ENCODE peak calls at places on chromosome 14, in four cellular contexts. One of them, this sample, is unnamed.

GRCh38 chr14:54642950-54643695 is 76.2 kb downstream of the SAMD4A start:
- DNase-seq in GM12878: no peak
- DNase-seq in HL-60: no peak
- DNase-seq in K562: no peak
- DNase-seq in this sample: no peak

GRCh38 chr14:78762331-78762730 is 592.2 kb downstream of the NRXN3 start:
- DNase-seq in HL-60: no peak
- DNase-seq in K562: no peak
- DNase-seq in GM12878: no peak
- DNase-seq in this sample: no peak

GRCh38 chr14:94383777-94384176 is 4.6 kb downstream of the SERPINA1 start:
- DNase-seq in HL-60: no peak
- DNase-seq in GM12878: no peak
- DNase-seq in K562: no peak
- DNase-seq in this sample: no peak

GRCh38 chr14:104009297-104009696 is 67.0 kb upstream of the RD3L start:
- DNase-seq in K562: no peak
- DNase-seq in HL-60: no peak
- DNase-seq in GM12878: no peak
- DNase-seq in this sample: no peak

GRCh38 chr14:95424533-95424932 is 91.9 kb downstream of the SYNE3 start:
- DNase-seq in GM12878: no peak
- DNase-seq in K562: no peak
- DNase-seq in HL-60: no peak
- DNase-seq in this sample: no peak

GRCh38 chr14:102829106-102829505 is 51.9 kb downstream of the TRAF3 start:
- DNase-seq in GM12878: no peak
- DNase-seq in K562: no peak
- DNase-seq in HL-60: no peak
- DNase-seq in this sample: no peak

GRCh38 chr14:57008534-57008933 is 198.3 kb upstream of the OTX2 start:
- DNase-seq in GM12878: no peak
- DNase-seq in HL-60: no peak
- DNase-seq in K562: no peak
- DNase-seq in this sample: no peak

GRCh38 chr14:95318870-95319311 is 817 bp downstream of the CLMN start:
- DNase-seq in GM12878: no peak
- DNase-seq in HL-60: no peak
- DNase-seq in K562: peak; percentile 6
- DNase-seq in this sample: no peak

GRCh38 chr14:78598046-78598652 is 428.0 kb downstream of the NRXN3 start:
- DNase-seq in GM12878: no peak
- DNase-seq in K562: peak; percentile 71
- DNase-seq in HL-60: no peak
- DNase-seq in this sample: peak; percentile 32

GRCh38 chr14:74141703-74142102 is 56.9 kb downstream of the LIN52 start:
- DNase-seq in K562: no peak
- DNase-seq in HL-60: no peak
- DNase-seq in GM12878: no peak
- DNase-seq in this sample: no peak

GRCh38 chr14:72024043-72024407 is 91.8 kb downstream of the RGS6 start:
- DNase-seq in GM12878: peak; percentile 43
- DNase-seq in HL-60: peak; percentile 1
- DNase-seq in K562: peak; percentile 18
- DNase-seq in this sample: peak; percentile 5

GRCh38 chr14:61553730-61554641 is 141.3 kb upstream of the HIF1A start:
- DNase-seq in K562: no peak
- DNase-seq in HL-60: no peak
- DNase-seq in GM12878: no peak
- DNase-seq in this sample: no peak

GRCh38 chr14:75896341-75896740 is 85.5 kb downstream of the TGFB3 start:
- DNase-seq in K562: no peak
- DNase-seq in GM12878: no peak
- DNase-seq in HL-60: no peak
- DNase-seq in this sample: no peak

GRCh38 chr14:103607039-103607668 is 21.9 kb upstream of the KLC1 start:
- DNase-seq in HL-60: peak; percentile 93
- DNase-seq in GM12878: peak; percentile 62
- DNase-seq in K562: peak; percentile 46
- DNase-seq in this sample: peak; percentile 62

GRCh38 chr14:79587875-79588274 is 623.4 kb downstream of the DIO2 start:
- DNase-seq in K562: no peak
- DNase-seq in GM12878: peak; percentile 1
- DNase-seq in HL-60: no peak
- DNase-seq in this sample: no peak

GRCh38 chr14:74257988-74258704 is 18.9 kb downstream of the VSX2 start:
- DNase-seq in HL-60: no peak
- DNase-seq in GM12878: no peak
- DNase-seq in K562: no peak
- DNase-seq in this sample: no peak

GRCh38 chr14:54877015-54877702 is 25.5 kb downstream of the GCH1 start:
- DNase-seq in GM12878: no peak
- DNase-seq in HL-60: no peak
- DNase-seq in K562: no peak
- DNase-seq in this sample: no peak

GRCh38 chr14:68792022-68792829 is 641 bp downstream of the ZFP36L1 start:
- DNase-seq in GM12878: no peak
- DNase-seq in K562: peak; percentile 26
- DNase-seq in HL-60: no peak
- DNase-seq in this sample: no peak

GRCh38 chr14:80919622-80920021 is 21.9 kb downstream of the CEP128 start:
- DNase-seq in HL-60: no peak
- DNase-seq in GM12878: no peak
- DNase-seq in K562: no peak
- DNase-seq in this sample: no peak

GRCh38 chr14:59422069-59422881 is 42.9 kb downstream of the GPR135 start:
- DNase-seq in GM12878: no peak
- DNase-seq in HL-60: no peak
- DNase-seq in K562: no peak
- DNase-seq in this sample: no peak

GRCh38 chr14:56949828-56950227 is 139.5 kb upstream of the OTX2 start:
- DNase-seq in HL-60: no peak
- DNase-seq in GM12878: no peak
- DNase-seq in K562: no peak
- DNase-seq in this sample: no peak

GRCh38 chr14:65263161-65263788 is 149.3 kb upstream of the FUT8 start:
- DNase-seq in K562: no peak
- DNase-seq in GM12878: no peak
- DNase-seq in HL-60: no peak
- DNase-seq in this sample: no peak

GRCh38 chr14:89267656-89268055 is 149.4 kb downstream of the FOXN3 start:
- DNase-seq in HL-60: no peak
- DNase-seq in K562: no peak
- DNase-seq in GM12878: no peak
- DNase-seq in this sample: no peak

GRCh38 chr14:27015046-27015445 is 417.2 kb upstream of the NOVA1 start:
- DNase-seq in GM12878: no peak
- DNase-seq in HL-60: no peak
- DNase-seq in K562: no peak
- DNase-seq in this sample: no peak

GRCh38 chr14:39097159-39097558 is 5.9 kb downstream of the SEC23A start:
- DNase-seq in GM12878: no peak
- DNase-seq in K562: no peak
- DNase-seq in HL-60: no peak
- DNase-seq in this sample: no peak

GRCh38 chr14:102262894-102263462 is 42.0 kb downstream of the MOK start:
- DNase-seq in K562: no peak
- DNase-seq in HL-60: no peak
- DNase-seq in GM12878: no peak
- DNase-seq in this sample: no peak

GRCh38 chr14:44279357-44279756 is 227.7 kb downstream of the FSCB start:
- DNase-seq in HL-60: no peak
- DNase-seq in K562: no peak
- DNase-seq in GM12878: no peak
- DNase-seq in this sample: no peak

GRCh38 chr14:79044894-79045624 is 874.9 kb downstream of the NRXN3 start:
- DNase-seq in HL-60: no peak
- DNase-seq in GM12878: no peak
- DNase-seq in K562: no peak
- DNase-seq in this sample: no peak

GRCh38 chr14:26597136-26598080 is at the start of gene NOVA1:
- DNase-seq in K562: no peak
- DNase-seq in HL-60: no peak
- DNase-seq in GM12878: no peak
- DNase-seq in this sample: peak; percentile 9

GRCh38 chr14:57051633-57052032 is 217.1 kb downstream of the EXOC5 start:
- DNase-seq in GM12878: no peak
- DNase-seq in HL-60: no peak
- DNase-seq in K562: no peak
- DNase-seq in this sample: no peak

DNA sequence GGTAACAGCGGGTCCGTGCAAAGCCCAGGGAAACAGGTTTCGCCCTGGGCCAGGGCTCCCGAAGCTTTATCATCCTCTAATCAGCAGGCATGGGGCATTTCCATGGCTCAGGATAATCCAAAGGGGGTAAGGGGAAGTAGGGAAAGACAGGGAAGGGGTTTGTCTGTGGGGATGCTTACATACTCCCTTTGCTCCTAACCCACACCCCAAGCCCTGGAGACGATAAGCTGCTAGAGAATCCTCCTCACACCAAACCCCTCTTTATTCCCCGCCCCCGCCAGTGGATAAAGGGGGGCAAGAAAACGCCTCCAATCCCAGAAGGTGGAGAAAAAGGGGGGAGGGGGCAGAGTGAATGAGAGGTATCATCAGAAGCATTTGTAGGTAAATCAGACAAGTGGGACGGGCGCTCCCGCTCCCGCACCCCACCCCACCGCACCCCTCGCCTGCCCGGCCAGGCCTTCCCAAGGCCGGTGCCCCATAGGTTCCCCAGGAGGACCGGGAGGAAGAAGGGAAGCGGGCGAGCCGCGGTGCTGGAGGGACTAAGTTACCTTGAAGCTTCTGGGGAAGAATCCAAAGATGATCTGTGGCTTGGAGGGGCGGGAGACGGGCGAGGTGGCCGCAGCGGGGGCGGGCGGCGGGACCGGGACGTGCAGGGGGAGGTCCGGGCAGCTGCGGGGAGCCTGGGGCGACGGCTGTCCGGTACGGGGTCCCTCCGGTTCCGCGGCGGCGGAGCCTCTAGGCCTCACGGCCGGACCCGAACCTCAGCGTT is 762 bp downstream of the PPP2R5E start:
- DNase-seq in HL-60: no peak
- DNase-seq in GM12878: no peak
- DNase-seq in K562: peak; percentile 33
- DNase-seq in this sample: no peak
- TF ChIP-seq SPI1 in HL-60: no peak
- TF ChIP-seq SPI1 in GM12878: no peak
- TF ChIP-seq SPI1 in K562: no peak
- TF ChIP-seq SPI1 in this sample: no peak

GRCh38 chr14:90556050-90556477 is 159.2 kb downstream of the CALM1 start:
- DNase-seq in GM12878: no peak
- DNase-seq in K562: no peak
- DNase-seq in HL-60: no peak
- DNase-seq in this sample: no peak
- TF ChIP-seq SPI1 in GM12878: no peak
- TF ChIP-seq SPI1 in K562: no peak
- TF ChIP-seq SPI1 in HL-60: no peak
- TF ChIP-seq SPI1 in this sample: no peak

DNA sequence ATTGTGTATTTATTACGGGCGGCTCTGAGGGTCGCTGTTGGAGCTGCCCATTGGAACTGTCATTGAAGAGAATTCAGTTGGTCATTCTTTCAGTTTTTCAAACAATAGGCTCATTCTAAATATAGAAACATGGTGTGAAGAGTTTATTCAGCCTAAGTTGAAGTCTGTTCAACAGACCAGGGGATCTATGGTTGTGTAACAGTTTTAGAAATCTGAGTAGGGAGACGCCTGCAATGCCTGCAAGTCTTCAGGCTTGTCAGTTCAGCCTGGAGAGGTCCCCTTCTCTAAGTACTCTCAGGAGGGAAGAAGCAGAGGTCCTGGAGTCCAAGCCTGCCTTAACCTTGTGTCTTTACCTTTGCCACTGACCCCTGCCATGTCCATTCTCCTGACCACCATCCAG is 9.7 kb upstream of the ABHD12B start:
- DNase-seq in K562: no peak
- DNase-seq in GM12878: no peak
- DNase-seq in HL-60: no peak
- DNase-seq in this sample: no peak
- TF ChIP-seq SPI1 in K562: no peak
- TF ChIP-seq SPI1 in GM12878: no peak
- TF ChIP-seq SPI1 in HL-60: no peak
- TF ChIP-seq SPI1 in this sample: no peak

GRCh38 chr14:21414137-21414631 is 30.4 kb upstream of the SUPT16H start:
- DNase-seq in HL-60: no peak
- DNase-seq in GM12878: peak; percentile 24
- DNase-seq in K562: no peak
- DNase-seq in this sample: no peak
- TF ChIP-seq SPI1 in HL-60: no peak
- TF ChIP-seq SPI1 in GM12878: no peak
- TF ChIP-seq SPI1 in K562: no peak
- TF ChIP-seq SPI1 in this sample: no peak

GRCh38 chr14:84987042-84987441 is 542.9 kb upstream of the FLRT2 start:
- DNase-seq in GM12878: no peak
- DNase-seq in HL-60: no peak
- DNase-seq in K562: no peak
- DNase-seq in this sample: no peak

DNA sequence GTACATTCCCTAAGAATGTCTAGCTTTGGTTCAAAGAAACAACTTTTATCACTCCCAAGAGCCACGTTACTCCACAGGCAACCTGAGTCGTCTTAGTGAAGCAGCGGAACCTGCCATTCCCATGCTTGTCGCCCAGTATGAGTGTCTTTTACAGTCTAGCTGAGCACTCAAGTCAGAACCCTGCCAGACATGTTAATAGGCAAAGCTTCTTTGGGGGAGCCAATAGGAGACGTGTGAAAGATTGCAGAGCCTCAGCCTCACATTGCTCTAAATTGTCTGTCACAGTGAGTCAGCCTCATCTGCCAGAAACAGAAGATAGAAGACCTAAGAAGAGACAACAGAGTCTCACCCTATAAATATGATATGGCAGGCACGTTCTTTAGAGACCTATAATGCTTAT is 541.6 kb upstream of the FLRT2 start:
- DNase-seq in GM12878: no peak
- DNase-seq in HL-60: no peak
- DNase-seq in K562: no peak
- DNase-seq in this sample: no peak
- TF ChIP-seq SPI1 in GM12878: no peak
- TF ChIP-seq SPI1 in HL-60: no peak
- TF ChIP-seq SPI1 in K562: no peak
- TF ChIP-seq SPI1 in this sample: no peak

This sample was measured in GM12891.